ENCODE peak calls at places on chromosomes 7 and 10, in eight cellular contexts. One of them, this sample, is unnamed.

GRCh38 chr10:129851941-129852650 is 112.0 kb downstream of the EBF3 start:
- DNase-seq in fibroblast of mammary gland: no peak
- DNase-seq in B cell: no peak
- DNase-seq in Calu3: no peak
- DNase-seq in retinal pigment epithelial cell: no peak
- DNase-seq in Panc1: no peak
- DNase-seq in HFF-Myc: no peak
- DNase-seq in cardiac fibroblast: no peak
- DNase-seq in this sample: no peak

GRCh38 chr7:129401228-129401967 is 32.8 kb upstream of the STRIP2 start:
- DNase-seq in fibroblast of mammary gland: no peak
- DNase-seq in B cell: no peak
- DNase-seq in Calu3: peak
- DNase-seq in retinal pigment epithelial cell: no peak
- DNase-seq in Panc1: no peak
- DNase-seq in HFF-Myc: no peak
- DNase-seq in cardiac fibroblast: no peak
- DNase-seq in this sample: no peak

GRCh38 chr10:5692476-5693358 is 8.1 kb downstream of the TASOR2 start:
- DNase-seq in fibroblast of mammary gland: peak
- DNase-seq in B cell: peak
- DNase-seq in Calu3: peak
- DNase-seq in retinal pigment epithelial cell: no peak
- DNase-seq in Panc1: no peak
- DNase-seq in HFF-Myc: no peak
- DNase-seq in cardiac fibroblast: peak
- DNase-seq in this sample: peak

GRCh38 chr10:1392127-1392526 is 335.9 kb downstream of the WDR37 start:
- DNase-seq in fibroblast of mammary gland: no peak
- DNase-seq in B cell: no peak
- DNase-seq in Calu3: no peak
- DNase-seq in retinal pigment epithelial cell: no peak
- DNase-seq in Panc1: no peak
- DNase-seq in HFF-Myc: no peak
- DNase-seq in cardiac fibroblast: no peak
- DNase-seq in this sample: no peak

GRCh38 chr7:67371429-67372305 is 375.0 kb downstream of the TYW1 start:
- DNase-seq in fibroblast of mammary gland: peak
- DNase-seq in B cell: peak
- DNase-seq in Calu3: peak
- DNase-seq in retinal pigment epithelial cell: peak
- DNase-seq in Panc1: peak
- DNase-seq in HFF-Myc: peak
- DNase-seq in cardiac fibroblast: peak
- DNase-seq in this sample: peak

GRCh38 chr10:77872151-77872946 is 54.2 kb downstream of the DLG5 start:
- DNase-seq in fibroblast of mammary gland: peak
- DNase-seq in B cell: no peak
- DNase-seq in Calu3: no peak
- DNase-seq in retinal pigment epithelial cell: no peak
- DNase-seq in Panc1: no peak
- DNase-seq in HFF-Myc: no peak
- DNase-seq in cardiac fibroblast: no peak
- DNase-seq in this sample: no peak

GRCh38 chr10:118543714-118544400 is 51.6 kb downstream of the PRLHR start:
- DNase-seq in fibroblast of mammary gland: peak
- DNase-seq in B cell: peak
- DNase-seq in Calu3: peak
- DNase-seq in retinal pigment epithelial cell: no peak
- DNase-seq in Panc1: peak
- DNase-seq in HFF-Myc: no peak
- DNase-seq in cardiac fibroblast: peak
- DNase-seq in this sample: peak

GRCh38 chr10:78413294-78414055 is 379.8 kb downstream of the RPS24 start:
- DNase-seq in fibroblast of mammary gland: no peak
- DNase-seq in B cell: no peak
- DNase-seq in Calu3: no peak
- DNase-seq in retinal pigment epithelial cell: no peak
- DNase-seq in Panc1: no peak
- DNase-seq in HFF-Myc: no peak
- DNase-seq in cardiac fibroblast: no peak
- DNase-seq in this sample: no peak

GRCh38 chr10:49738616-49739360 is 23.3 kb downstream of the OGDHL start:
- DNase-seq in fibroblast of mammary gland: no peak
- DNase-seq in B cell: no peak
- DNase-seq in Calu3: no peak
- DNase-seq in retinal pigment epithelial cell: no peak
- DNase-seq in Panc1: no peak
- DNase-seq in HFF-Myc: no peak
- DNase-seq in cardiac fibroblast: no peak
- DNase-seq in this sample: no peak

GRCh38 chr7:117227091-117227490 is 95.8 kb downstream of the WNT2 start:
- DNase-seq in fibroblast of mammary gland: no peak
- DNase-seq in B cell: no peak
- DNase-seq in Calu3: no peak
- DNase-seq in retinal pigment epithelial cell: no peak
- DNase-seq in Panc1: no peak
- DNase-seq in HFF-Myc: no peak
- DNase-seq in cardiac fibroblast: no peak
- DNase-seq in this sample: no peak

DNA sequence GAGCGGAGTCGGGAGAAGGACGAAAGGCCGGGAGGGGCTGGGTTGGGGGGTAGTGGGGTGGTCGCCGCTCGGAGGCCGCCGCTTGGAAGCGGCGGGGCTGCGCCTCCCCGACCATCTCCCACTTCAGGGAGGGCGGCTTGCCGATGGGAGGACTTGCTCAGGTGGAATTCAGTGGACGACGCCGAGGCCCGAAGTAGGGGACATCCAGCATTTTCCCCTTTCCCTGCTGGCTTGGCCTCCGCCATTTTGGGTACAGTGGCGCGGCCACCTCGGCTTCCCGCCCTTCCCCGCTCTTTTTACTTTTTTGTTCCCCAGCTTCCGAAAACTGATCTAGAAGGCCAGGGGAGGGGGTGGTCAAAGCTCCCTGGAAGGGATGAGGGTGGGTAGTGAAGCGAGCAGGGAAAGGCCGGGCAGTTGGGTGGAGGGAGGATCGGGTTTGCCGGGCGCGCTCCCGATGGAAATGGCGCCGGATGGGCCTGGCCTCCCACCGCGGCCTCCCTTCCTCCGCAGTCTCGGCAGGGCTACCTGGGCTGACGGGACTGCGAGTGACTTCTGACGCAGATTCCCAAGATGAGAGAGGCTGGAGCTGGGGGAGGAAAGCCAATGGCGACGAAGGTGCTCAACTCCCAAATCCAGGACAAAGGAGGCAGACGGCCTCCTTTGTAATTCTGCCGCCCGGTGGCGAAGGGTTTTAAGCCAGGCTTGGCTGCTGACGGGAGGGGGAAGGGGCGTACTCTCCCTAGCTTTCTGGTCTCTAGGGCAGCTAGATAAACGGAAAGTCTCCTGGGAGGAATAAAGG is at the start of gene PBLD:
- DNase-seq in fibroblast of mammary gland: peak
- DNase-seq in B cell: peak
- DNase-seq in Calu3: peak
- DNase-seq in retinal pigment epithelial cell: no peak
- DNase-seq in Panc1: peak
- DNase-seq in HFF-Myc: no peak
- DNase-seq in cardiac fibroblast: peak
- DNase-seq in this sample: peak
- TF ChIP-seq CTCF in fibroblast of mammary gland: peak
- TF ChIP-seq CTCF in B cell: peak
- TF ChIP-seq CTCF in Calu3: no peak
- TF ChIP-seq CTCF in retinal pigment epithelial cell: peak
- TF ChIP-seq CTCF in Panc1: peak
- TF ChIP-seq CTCF in HFF-Myc: peak
- TF ChIP-seq CTCF in cardiac fibroblast: peak
- TF ChIP-seq CTCF in this sample: peak

DNA sequence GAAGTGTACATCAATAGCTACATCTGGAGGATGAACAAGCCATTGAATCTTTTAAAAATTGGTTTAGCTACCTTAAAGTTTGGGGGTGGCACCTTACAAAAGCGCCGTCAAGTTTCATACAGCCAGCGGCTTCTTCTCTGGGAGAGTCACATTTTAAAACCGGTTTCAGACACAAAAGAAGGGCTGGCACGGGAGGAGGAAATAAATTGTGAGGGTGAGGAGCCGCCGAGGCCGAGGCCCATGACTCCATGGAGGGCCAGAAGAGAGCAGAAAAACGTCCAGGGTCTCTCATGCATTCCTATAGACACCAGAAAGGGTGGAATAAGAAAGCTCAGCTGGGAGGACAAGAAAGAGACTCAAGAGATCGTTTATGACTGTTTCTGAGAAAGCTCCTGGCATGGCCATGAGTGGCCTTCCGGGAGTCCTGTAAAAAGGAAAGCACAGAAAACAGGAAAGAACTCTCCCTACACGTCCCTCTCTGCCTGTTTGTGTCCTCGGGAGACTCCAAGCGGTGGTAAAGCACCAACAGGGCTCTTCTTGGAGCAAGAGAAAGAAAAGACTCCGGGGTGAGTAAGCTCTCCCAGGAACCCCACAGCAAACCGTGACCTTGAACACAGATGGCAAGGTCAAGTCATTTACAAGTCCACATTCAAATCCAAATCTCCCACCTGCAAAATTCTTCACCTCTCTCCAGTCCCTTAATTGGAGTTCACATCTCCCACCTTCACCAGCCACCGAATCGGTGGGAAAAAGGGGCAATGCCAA is 1.8 kb downstream of the FRAT2 start:
- DNase-seq in fibroblast of mammary gland: peak
- DNase-seq in B cell: no peak
- DNase-seq in Calu3: peak
- DNase-seq in retinal pigment epithelial cell: peak
- DNase-seq in Panc1: peak
- DNase-seq in HFF-Myc: peak
- DNase-seq in cardiac fibroblast: peak
- DNase-seq in this sample: no peak
- TF ChIP-seq CTCF in fibroblast of mammary gland: peak
- TF ChIP-seq CTCF in B cell: no peak
- TF ChIP-seq CTCF in Calu3: no peak
- TF ChIP-seq CTCF in retinal pigment epithelial cell: peak
- TF ChIP-seq CTCF in Panc1: peak
- TF ChIP-seq CTCF in HFF-Myc: peak
- TF ChIP-seq CTCF in cardiac fibroblast: peak
- TF ChIP-seq CTCF in this sample: peak

GRCh38 chr10:18005445-18005780 is 53.7 kb downstream of the SLC39A12 start:
- DNase-seq in fibroblast of mammary gland: no peak
- DNase-seq in B cell: no peak
- DNase-seq in Calu3: no peak
- DNase-seq in retinal pigment epithelial cell: no peak
- DNase-seq in Panc1: no peak
- DNase-seq in HFF-Myc: no peak
- DNase-seq in cardiac fibroblast: no peak
- DNase-seq in this sample: no peak

GRCh38 chr10:18008989-18009388 is 57.3 kb downstream of the SLC39A12 start:
- DNase-seq in fibroblast of mammary gland: peak
- DNase-seq in B cell: no peak
- DNase-seq in Calu3: no peak
- DNase-seq in retinal pigment epithelial cell: no peak
- DNase-seq in Panc1: no peak
- DNase-seq in HFF-Myc: no peak
- DNase-seq in cardiac fibroblast: peak
- DNase-seq in this sample: no peak

GRCh38 chr10:18005781-18006456 is 54.2 kb downstream of the SLC39A12 start:
- DNase-seq in fibroblast of mammary gland: peak
- DNase-seq in B cell: no peak
- DNase-seq in Calu3: no peak
- DNase-seq in retinal pigment epithelial cell: peak
- DNase-seq in Panc1: no peak
- DNase-seq in HFF-Myc: peak
- DNase-seq in cardiac fibroblast: peak
- DNase-seq in this sample: no peak

GRCh38 chr10:18010050-18010449 is 58.3 kb downstream of the SLC39A12 start:
- DNase-seq in fibroblast of mammary gland: peak
- DNase-seq in B cell: no peak
- DNase-seq in Calu3: no peak
- DNase-seq in retinal pigment epithelial cell: no peak
- DNase-seq in Panc1: no peak
- DNase-seq in HFF-Myc: no peak
- DNase-seq in cardiac fibroblast: peak
- DNase-seq in this sample: no peak
- TF ChIP-seq CTCF in fibroblast of mammary gland: no peak
- TF ChIP-seq CTCF in B cell: no peak
- TF ChIP-seq CTCF in Calu3: no peak
- TF ChIP-seq CTCF in retinal pigment epithelial cell: no peak
- TF ChIP-seq CTCF in Panc1: no peak
- TF ChIP-seq CTCF in HFF-Myc: no peak
- TF ChIP-seq CTCF in cardiac fibroblast: no peak
- TF ChIP-seq CTCF in this sample: no peak

GRCh38 chr7:4703532-4703931 is 21.4 kb downstream of the FOXK1 start:
- DNase-seq in fibroblast of mammary gland: no peak
- DNase-seq in B cell: no peak
- DNase-seq in Calu3: no peak
- DNase-seq in retinal pigment epithelial cell: no peak
- DNase-seq in Panc1: no peak
- DNase-seq in HFF-Myc: no peak
- DNase-seq in cardiac fibroblast: no peak
- DNase-seq in this sample: no peak

GRCh38 chr7:4699897-4700296 is 17.8 kb downstream of the FOXK1 start:
- DNase-seq in fibroblast of mammary gland: no peak
- DNase-seq in B cell: no peak
- DNase-seq in Calu3: no peak
- DNase-seq in retinal pigment epithelial cell: no peak
- DNase-seq in Panc1: no peak
- DNase-seq in HFF-Myc: no peak
- DNase-seq in cardiac fibroblast: no peak
- DNase-seq in this sample: no peak

GRCh38 chr7:4702961-4703512 is 20.9 kb downstream of the FOXK1 start:
- DNase-seq in fibroblast of mammary gland: no peak
- DNase-seq in B cell: no peak
- DNase-seq in Calu3: no peak
- DNase-seq in retinal pigment epithelial cell: no peak
- DNase-seq in Panc1: no peak
- DNase-seq in HFF-Myc: no peak
- DNase-seq in cardiac fibroblast: peak
- DNase-seq in this sample: no peak

GRCh38 chr7:4698707-4699275 is 16.7 kb downstream of the FOXK1 start:
- DNase-seq in fibroblast of mammary gland: no peak
- DNase-seq in B cell: no peak
- DNase-seq in Calu3: no peak
- DNase-seq in retinal pigment epithelial cell: no peak
- DNase-seq in Panc1: no peak
- DNase-seq in HFF-Myc: no peak
- DNase-seq in cardiac fibroblast: no peak
- DNase-seq in this sample: no peak

DNA sequence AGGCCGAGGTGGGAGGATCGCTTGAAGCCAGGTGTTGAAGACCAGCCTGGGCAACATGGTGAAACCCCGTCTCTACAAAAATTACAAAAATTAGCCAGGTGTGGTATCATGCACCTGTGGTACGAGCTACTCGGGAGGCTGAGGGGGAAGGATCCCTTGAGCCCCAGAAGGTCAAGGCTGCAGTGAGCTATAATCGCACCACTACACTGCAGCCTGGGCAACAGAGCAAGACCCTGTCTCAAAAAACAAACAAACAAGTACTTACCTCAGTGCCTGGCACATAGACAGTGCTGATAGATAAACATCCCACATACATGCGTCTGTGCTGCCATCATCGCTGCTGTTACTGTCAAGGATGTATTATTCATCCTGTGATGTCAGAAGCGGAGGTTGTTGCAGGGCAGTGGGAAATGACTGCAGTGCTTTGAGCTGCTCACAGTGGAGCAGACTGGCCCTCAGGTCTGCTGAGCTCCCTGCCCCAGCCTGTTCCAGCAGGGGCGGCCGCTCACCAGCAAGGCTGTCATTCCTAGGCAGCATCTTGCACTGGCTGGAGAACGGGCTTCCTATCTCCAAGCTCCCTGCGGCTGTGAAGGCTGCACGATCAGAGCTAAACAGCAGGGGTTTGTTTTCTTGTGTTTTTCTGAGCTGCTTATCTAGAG is 18.6 kb downstream of the FOXK1 start:
- DNase-seq in fibroblast of mammary gland: peak
- DNase-seq in B cell: no peak
- DNase-seq in Calu3: no peak
- DNase-seq in retinal pigment epithelial cell: no peak
- DNase-seq in Panc1: no peak
- DNase-seq in HFF-Myc: no peak
- DNase-seq in cardiac fibroblast: peak
- DNase-seq in this sample: no peak
- TF ChIP-seq CTCF in fibroblast of mammary gland: no peak
- TF ChIP-seq CTCF in B cell: no peak
- TF ChIP-seq CTCF in Calu3: no peak
- TF ChIP-seq CTCF in retinal pigment epithelial cell: no peak
- TF ChIP-seq CTCF in Panc1: no peak
- TF ChIP-seq CTCF in HFF-Myc: no peak
- TF ChIP-seq CTCF in cardiac fibroblast: peak
- TF ChIP-seq CTCF in this sample: no peak